ENCODE peak calls at places on chromosomes 6 and 20, in six cellular contexts. U, V, W, R, N and Y are unnamed samples.

GRCh38 chr6:119129968-119130484 is 51.6 kb upstream of the FAM184A start:
- DNase-seq in U (no peak), V (no peak), W (peak; percentile 39), R (no peak), N (no peak), Y (no peak)

GRCh38 chr6:37317312-37318038 is 36.3 kb upstream of the RNF8 start:
- DNase-seq in U (no peak), V (no peak), W (no peak), R (no peak), N (no peak), Y (no peak)

GRCh38 chr6:91045152-91045551 is 458.3 kb upstream of the MAP3K7 start:
- DNase-seq in U (no peak), V (no peak), W (no peak), R (no peak), N (no peak), Y (no peak)

GRCh38 chr6:93677297-93677965 is 258.1 kb upstream of the EPHA7 start:
- DNase-seq in U (no peak), V (no peak), W (no peak), R (no peak), N (no peak), Y (no peak)

GRCh38 chr6:132114201-132114860 is 163.2 kb upstream of the CCN2 start:
- DNase-seq in U (no peak), V (no peak), W (no peak), R (no peak), N (no peak), Y (no peak)

GRCh38 chr6:155418017-155418749 is 37.5 kb downstream of the NOX3 start:
- DNase-seq in U (no peak), V (no peak), W (peak; percentile 61), R (no peak), N (peak; percentile 14), Y (peak; percentile 60)

GRCh38 chr20:53738039-53738944 is 144.7 kb upstream of the ZNF217 start:
- DNase-seq in U (peak; percentile 53), V (peak; percentile 84), W (peak; percentile 57), R (no peak), N (peak; percentile 47), Y (peak; percentile 67)

GRCh38 chr6:42260972-42261371 is 43.3 kb upstream of the MRPS10 start:
- DNase-seq in U (peak; percentile 54), V (no peak), W (no peak), R (no peak), N (peak; percentile 28), Y (peak; percentile 36)

GRCh38 chr6:45880139-45880538 is 135.5 kb downstream of the CLIC5 start:
- DNase-seq in U (no peak), V (no peak), W (no peak), R (no peak), N (no peak), Y (peak; percentile 84)

GRCh38 chr20:3753098-3753497 is 14.5 kb downstream of the ADISSP start:
- DNase-seq in U (no peak), V (no peak), W (peak; percentile 68), R (no peak), N (peak; percentile 69), Y (peak; percentile 32)

GRCh38 chr20:9179193-9179802 is 110.4 kb downstream of the PLCB4 start:
- DNase-seq in U (no peak), V (no peak), W (peak; percentile 24), R (no peak), N (no peak), Y (no peak)

GRCh38 chr6:166587631-166588413 is 1.3 kb upstream of the RAMACL start:
- DNase-seq in U (no peak), V (no peak), W (no peak), R (no peak), N (no peak), Y (no peak)

GRCh38 chr6:31271641-31272357 is at the start of gene HLA-C:
- DNase-seq in U (peak; percentile 84), V (peak; percentile 90), W (peak; percentile 92), R (peak; percentile 92), N (peak; percentile 96), Y (peak; percentile 94)

GRCh38 chr20:23225407-23226060 is 125.1 kb upstream of the NXT1 start:
- DNase-seq in U (no peak), V (no peak), W (peak; percentile 87), R (no peak), N (peak; percentile 54), Y (no peak)

GRCh38 chr6:108944707-108945685 is 96.8 kb downstream of the ARMC2 start:
- DNase-seq in U (peak; percentile 53), V (no peak), W (peak; percentile 79), R (no peak), N (no peak), Y (no peak)

GRCh38 chr6:11429577-11429976 is 108.0 kb upstream of the TMEM170B start:
- DNase-seq in U (no peak), V (no peak), W (peak; percentile 47), R (no peak), N (no peak), Y (no peak)

GRCh38 chr6:79797912-79798311 is 149.4 kb downstream of the ELOVL4 start:
- DNase-seq in U (no peak), V (no peak), W (no peak), R (no peak), N (no peak), Y (no peak)

GRCh38 chr6:44497807-44498206 is 110.3 kb downstream of the CDC5L start:
- DNase-seq in U (no peak), V (no peak), W (no peak), R (no peak), N (no peak), Y (peak; percentile 22)

GRCh38 chr6:13486679-13487121 is 700 bp downstream of the GFOD1 start:
- DNase-seq in U (peak; percentile 61), V (no peak), W (peak; percentile 60), R (no peak), N (peak; percentile 65), Y (peak; percentile 66)

GRCh38 chr6:18477301-18477941 is 90.3 kb downstream of the RNF144B start:
- DNase-seq in U (no peak), V (no peak), W (no peak), R (no peak), N (no peak), Y (no peak)

GRCh38 chr6:139291813-139292619 is at the start of gene TXLNB:
- DNase-seq in U (peak; percentile 83), V (peak; percentile 57), W (peak; percentile 60), R (peak; percentile 91), N (peak; percentile 78), Y (peak; percentile 44)

GRCh38 chr20:33005132-33005566 is 916 bp upstream of the SUN5 start:
- DNase-seq in U (no peak), V (no peak), W (peak; percentile 2), R (no peak), N (no peak), Y (no peak)

GRCh38 chr20:47389867-47390347 is 33.4 kb upstream of the ZMYND8 start:
- DNase-seq in U (no peak), V (no peak), W (peak; percentile 84), R (no peak), N (no peak), Y (no peak)

GRCh38 chr6:35165630-35166071 is 24.5 kb upstream of the TCP11 start:
- DNase-seq in U (no peak), V (no peak), W (no peak), R (no peak), N (peak; percentile 26), Y (peak; percentile 66)

DNA sequence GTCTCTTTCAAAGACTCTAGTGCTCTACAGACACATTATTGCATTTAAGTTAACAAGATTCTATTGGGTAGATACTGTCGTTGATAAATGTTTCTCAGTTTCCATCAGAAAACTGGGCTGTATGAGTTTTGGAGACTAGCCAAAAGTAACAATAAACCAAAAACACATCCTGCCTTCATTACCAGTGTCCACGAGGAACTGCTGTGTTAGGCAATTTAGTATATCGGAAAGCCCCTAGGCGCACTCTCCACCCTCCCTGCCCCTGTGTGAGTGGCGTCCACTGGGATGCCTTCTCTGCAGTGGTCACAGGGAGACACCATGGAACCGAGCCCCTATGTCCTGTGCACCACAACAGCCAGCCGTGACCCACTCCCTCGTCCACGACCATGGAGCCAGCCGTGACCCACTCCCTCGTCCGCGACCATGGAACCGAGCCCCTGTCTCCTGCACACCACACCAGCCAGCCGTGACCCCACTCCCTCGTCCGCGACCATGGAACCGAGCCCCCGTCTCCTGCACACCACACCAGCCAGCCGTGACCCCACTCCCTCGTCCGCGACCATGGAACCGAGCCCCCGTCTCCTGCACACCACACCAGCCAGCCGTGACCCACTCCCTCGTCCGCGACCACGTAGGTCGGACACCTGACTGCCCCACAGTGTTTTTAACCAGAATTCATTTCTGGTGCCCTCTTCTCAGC is 35.3 kb downstream of the DLL1 start:
- DNase-seq in U (no peak), V (peak; percentile 25), W (no peak), R (no peak), N (no peak), Y (no peak)
- H3K27me3 ChIP-seq in U (no peaks in the 10 kb centered on the region), V (no peaks in the 10 kb centered on the region), W (peaks cover 6% of the 10 kb centered on the region), R (no peaks in the 10 kb centered on the region), N (no peaks in the 10 kb centered on the region), Y (peaks cover 5% of the 10 kb centered on the region)

DNA sequence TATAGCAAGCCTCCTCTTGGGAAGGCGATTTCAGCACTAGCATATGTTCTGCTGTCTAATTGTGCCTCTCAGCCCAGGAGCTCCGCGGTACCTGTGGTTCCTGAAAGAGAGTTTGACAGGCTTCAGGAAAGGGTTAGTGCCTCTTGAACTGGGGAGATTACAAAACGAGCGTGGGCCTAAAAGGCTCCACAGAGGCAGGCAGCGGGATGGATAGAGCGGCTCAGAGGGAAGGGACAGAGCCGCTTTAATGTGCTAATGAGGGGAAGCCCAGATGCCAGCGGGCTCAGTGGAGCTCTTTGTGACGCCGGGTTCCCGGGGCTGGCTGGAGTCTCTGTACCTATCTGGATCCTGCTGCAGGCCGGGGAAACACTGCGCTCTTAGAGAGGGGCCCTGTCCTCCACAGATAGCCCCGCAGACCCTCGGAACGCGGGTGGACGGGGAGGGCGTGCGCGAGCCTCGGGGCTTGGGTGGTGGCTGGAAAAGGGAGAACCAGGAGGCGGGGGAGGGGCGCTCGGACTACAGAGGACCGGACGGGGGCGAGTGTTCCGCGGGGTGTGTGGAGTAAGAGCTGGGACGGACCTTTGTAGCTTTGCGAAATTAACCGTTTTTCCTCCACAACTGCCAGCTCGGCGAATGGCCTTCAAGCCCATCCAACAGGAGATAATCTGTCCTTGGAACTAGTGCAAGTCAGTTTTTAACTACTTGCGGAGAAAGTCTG is 12.9 kb downstream of the SLC35F1 start:
- DNase-seq in U (peak; percentile 15), V (no peak), W (no peak), R (peak; percentile 79), N (no peak), Y (no peak)
- H3K4me3 ChIP-seq in U (peak overlapping the region; percentile 47), V (peak overlapping the region; percentile 13), W (peak overlapping the region; percentile 44), R (no peak overlapping the region), N (peak overlapping the region; percentile 41), Y (no peak overlapping the region)

DNA sequence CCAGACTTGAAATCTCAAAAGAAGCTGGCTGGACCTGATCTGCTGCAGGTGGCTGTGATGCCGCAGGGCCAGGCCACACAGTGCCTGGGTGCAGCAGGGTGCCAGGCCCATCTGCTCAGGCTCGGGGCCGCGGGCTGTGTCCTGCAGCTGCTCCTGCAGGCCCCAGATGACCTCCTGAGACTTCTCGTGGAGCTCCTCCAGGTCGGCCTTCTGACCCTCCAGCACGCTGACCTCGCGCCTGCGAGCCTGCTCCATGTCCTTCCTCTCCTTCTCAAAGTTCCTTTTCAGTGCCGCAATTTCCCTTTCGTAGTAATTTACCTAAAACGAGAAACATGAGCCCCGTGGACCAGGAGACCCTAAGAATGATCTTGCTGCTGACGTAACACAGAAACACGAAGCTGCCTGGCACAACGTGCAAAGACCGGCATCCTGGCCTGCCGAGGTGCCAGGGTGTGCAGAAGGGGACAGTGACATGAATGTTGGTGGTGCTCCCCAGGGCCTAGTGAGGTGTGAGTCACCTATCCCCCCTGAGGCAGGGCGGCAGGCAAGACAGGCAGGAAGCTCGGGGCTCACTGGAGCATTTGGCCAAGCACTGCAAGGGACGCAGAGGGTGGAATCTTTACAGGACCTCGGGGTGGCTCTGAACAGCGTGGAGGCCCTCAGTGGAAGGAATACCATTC is 71.6 kb downstream of the GINS1 start:
- DNase-seq in U (no peak), V (no peak), W (no peak), R (peak; percentile 69), N (no peak), Y (no peak)
- H3K36me3 ChIP-seq in U (peaks cover 6% of the 10 kb centered on the region), V (no peaks in the 10 kb centered on the region), W (peaks cover 7% of the 10 kb centered on the region), R (peaks cover 5% of the 10 kb centered on the region), N (no peaks in the 10 kb centered on the region), Y (peaks cover 40% of the 10 kb centered on the region)

GRCh38 chr6:148599967-148600426 is 146.8 kb upstream of the UST start:
- DNase-seq in U (no peak), V (no peak), W (no peak), R (no peak), N (no peak), Y (no peak)
- H3K27me3 ChIP-seq in U (peaks cover 5% of the 10 kb centered on the region), V (no peaks in the 10 kb centered on the region), W (no peaks in the 10 kb centered on the region), R (no peaks in the 10 kb centered on the region), N (no peaks in the 10 kb centered on the region), Y (no peaks in the 10 kb centered on the region)